ENCODE peak calls at places on chromosome 22, in four cellular contexts. E is CD4-positive, alpha-beta T cell; Y is Caco-2; M is mesothelial cell of epicardium. Q is an unnamed sample.
A peak's percentile ranks its signal among the peaks of the same experiment; 100 is the strongest.

GRCh38 chr22:40348025-40348658 is 1.8 kb downstream of the ADSL start:
- DNase-seq in Y (no peak), E (peak; percentile 65), M (no peak), Q (no peak)

GRCh38 chr22:20393705-20394476 is at the start of gene ZNF74:
- DNase-seq in Y (peak; percentile 88), E (peak; percentile 80), M (peak; percentile 80), Q (peak; percentile 88)

GRCh38 chr22:20469110-20469855 is 26.3 kb downstream of the KLHL22 start:
- DNase-seq in E (no peak), Y (no peak), M (no peak), Q (no peak)

GRCh38 chr22:38467904-38468760 is at the start of gene KDELR3:
- DNase-seq in Y (no peak), M (no peak), E (peak; percentile 20), Q (peak; percentile 56)

GRCh38 chr22:36253523-36254490 is 874 bp downstream of the APOL1 start:
- DNase-seq in M (no peak), E (no peak), Y (no peak), Q (no peak)

GRCh38 chr22:36795633-36796032 is 19.7 kb upstream of the IFT27 start:
- DNase-seq in M (no peak), E (no peak), Y (no peak), Q (no peak)

GRCh38 chr22:35629406-35630234 is 12.5 kb upstream of the MB start:
- DNase-seq in Y (no peak), M (no peak), E (no peak), Q (peak; percentile 84)

GRCh38 chr22:31344369-31345330 is 1.5 kb downstream of the PATZ1 start:
- DNase-seq in Y (no peak), M (no peak), E (peak; percentile 17), Q (peak; percentile 39)

GRCh38 chr22:36358533-36359171 is 29.1 kb downstream of the MYH9 start:
- DNase-seq in Y (no peak), M (no peak), E (no peak), Q (no peak)

GRCh38 chr22:50670513-50670912 is 2.1 kb upstream of the SHANK3 start:
- DNase-seq in M (no peak), Y (no peak), E (no peak), Q (no peak)

GRCh38 chr22:35638408-35638807 is 9.8 kb upstream of the APOL6 start:
- DNase-seq in M (no peak), E (no peak), Y (no peak), Q (peak; percentile 62)

GRCh38 chr22:27534720-27535125 is 266.8 kb downstream of the MN1 start:
- DNase-seq in M (no peak), E (no peak), Y (peak; percentile 39), Q (no peak)

GRCh38 chr22:33461698-33462434 is 403.7 kb upstream of the SYN3 start:
- DNase-seq in Y (no peak), E (no peak), M (no peak), Q (no peak)

GRCh38 chr22:39292561-39293074 is 26.8 kb downstream of the RPL3 start:
- DNase-seq in M (no peak), Y (peak; percentile 82), E (no peak), Q (peak; percentile 90)

GRCh38 chr22:28774378-28774777 is 1.9 kb downstream of the CCDC117 start:
- DNase-seq in M (no peak), Y (no peak), E (no peak), Q (no peak)

GRCh38 chr22:28771195-28771791 is 1.2 kb upstream of the CCDC117 start:
- DNase-seq in E (no peak), Y (no peak), M (no peak), Q (no peak)

GRCh38 chr22:28773461-28773867 is 969 bp downstream of the CCDC117 start:
- DNase-seq in M (no peak), Y (no peak), E (no peak), Q (no peak)

GRCh38 chr22:28769394-28770085 is 3.0 kb upstream of the CCDC117 start:
- DNase-seq in Y (no peak), E (no peak), M (no peak), Q (no peak)

DNA sequence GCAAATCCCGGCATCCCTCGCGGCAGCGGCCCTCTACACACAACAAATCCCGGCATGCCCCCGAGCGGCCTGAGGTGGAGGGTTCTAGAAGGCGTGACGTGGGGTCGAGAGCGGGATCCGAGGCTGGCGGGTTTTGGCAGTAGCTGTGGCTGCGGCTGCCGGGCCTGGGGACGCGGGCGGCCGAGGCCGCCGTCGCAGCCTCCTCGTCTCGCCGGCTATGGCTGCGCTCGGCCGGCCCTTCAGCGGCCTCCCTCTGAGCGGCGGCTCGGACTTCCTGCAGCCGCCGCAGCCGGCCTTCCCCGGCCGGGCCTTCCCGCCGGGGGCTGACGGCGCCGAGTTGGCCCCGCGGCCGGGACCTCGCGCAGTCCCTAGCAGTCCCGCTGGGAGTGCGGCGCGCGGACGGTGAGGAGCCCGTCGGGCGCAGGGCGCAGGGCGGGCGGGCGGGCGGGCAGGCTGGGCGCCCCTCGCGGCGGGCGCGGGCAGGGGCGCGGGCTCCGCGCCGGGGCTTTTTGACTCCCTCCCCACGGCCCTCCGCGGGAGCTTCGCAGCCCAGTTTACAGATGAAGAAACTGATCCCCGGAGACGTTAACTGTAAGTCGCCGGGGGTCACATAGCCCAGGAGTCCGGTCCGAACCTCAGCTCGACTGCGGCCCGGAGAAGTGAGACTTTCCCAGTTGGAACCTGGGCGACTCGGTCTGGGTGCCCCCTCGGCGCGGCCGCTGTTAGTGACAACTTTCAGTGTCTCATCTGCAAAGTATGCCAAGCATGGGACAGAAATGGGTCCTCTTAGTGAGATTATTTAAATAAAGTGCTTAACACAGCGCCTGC is at the start of gene CCDC117:
- DNase-seq in E (peak; percentile 90), Y (peak; percentile 96), M (peak; percentile 83), Q (peak; percentile 95)
- TF ChIP-seq CTCF in E (no peak), Y (peak; percentile 2), M (no peak), Q (no peak)

GRCh38 chr22:23845661-23846469 is 7.1 kb upstream of the DERL3 start:
- DNase-seq in E (no peak), Y (no peak), M (no peak), Q (no peak)

GRCh38 chr22:23850136-23850611 is 7.5 kb upstream of the SLC2A11 start:
- DNase-seq in M (no peak), E (no peak), Y (no peak), Q (no peak)

GRCh38 chr22:23847310-23847920 is 8.6 kb upstream of the DERL3 start:
- DNase-seq in E (no peak), Y (no peak), M (no peak), Q (no peak)

GRCh38 chr22:23849009-23850006 is 8.4 kb upstream of the SLC2A11 start:
- DNase-seq in E (peak; percentile 82), Y (peak; percentile 85), M (peak; percentile 84), Q (peak; percentile 86)

GRCh38 chr22:23847991-23848864 is 9.4 kb upstream of the DERL3 start:
- DNase-seq in M (no peak), Y (no peak), E (no peak), Q (no peak)
- TF ChIP-seq CTCF in M (no peak), Y (no peak), E (no peak), Q (no peak)

DNA sequence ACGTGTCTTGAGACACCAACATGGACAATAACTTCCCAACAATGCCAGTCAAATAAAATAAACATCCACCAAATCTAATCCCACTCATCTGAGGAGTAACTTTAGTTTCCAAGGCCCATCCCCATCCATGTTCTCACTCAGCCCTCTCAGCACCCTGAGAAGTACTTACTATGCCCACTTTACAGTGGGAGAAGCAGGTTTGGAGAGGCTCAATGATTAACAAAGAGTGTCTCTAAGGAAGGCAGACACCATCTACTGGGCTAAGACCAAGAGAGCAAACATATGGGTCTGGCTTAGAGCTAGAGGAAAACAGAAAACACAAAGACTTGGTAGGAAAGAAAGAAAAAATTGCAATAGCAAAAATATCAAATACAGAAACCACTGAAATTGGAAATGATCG is 11.3 kb downstream of the POLDIP3 start:
- DNase-seq in Y (no peak), M (no peak), E (no peak), Q (no peak)
- TF ChIP-seq CTCF in Y (no peak), M (no peak), E (no peak), Q (no peak)

DNA sequence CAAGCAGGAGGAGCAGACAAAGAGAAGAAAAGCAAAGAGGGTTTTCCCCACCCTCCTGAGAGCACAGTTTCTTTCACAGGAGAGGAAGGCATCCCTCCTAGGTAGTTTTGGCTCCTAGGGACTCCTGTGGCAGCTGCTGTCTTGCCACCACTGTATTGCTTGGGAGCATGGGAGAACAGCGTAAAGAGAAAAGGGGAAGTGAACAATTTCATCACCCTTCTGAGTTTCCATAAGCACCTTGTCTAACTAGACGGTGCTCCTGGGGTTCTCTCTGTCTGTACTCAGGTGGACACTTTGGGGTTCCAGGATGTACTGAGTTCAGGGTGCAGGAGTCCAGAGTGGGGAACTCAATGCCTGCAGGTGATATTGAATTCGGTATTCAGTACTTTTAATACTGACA is 1430.5 kb downstream of the TBC1D22A start:
- DNase-seq in Y (no peak), M (no peak), E (no peak), Q (no peak)
- TF ChIP-seq CTCF in Y (no peak), M (no peak), E (no peak), Q (no peak)

DNA sequence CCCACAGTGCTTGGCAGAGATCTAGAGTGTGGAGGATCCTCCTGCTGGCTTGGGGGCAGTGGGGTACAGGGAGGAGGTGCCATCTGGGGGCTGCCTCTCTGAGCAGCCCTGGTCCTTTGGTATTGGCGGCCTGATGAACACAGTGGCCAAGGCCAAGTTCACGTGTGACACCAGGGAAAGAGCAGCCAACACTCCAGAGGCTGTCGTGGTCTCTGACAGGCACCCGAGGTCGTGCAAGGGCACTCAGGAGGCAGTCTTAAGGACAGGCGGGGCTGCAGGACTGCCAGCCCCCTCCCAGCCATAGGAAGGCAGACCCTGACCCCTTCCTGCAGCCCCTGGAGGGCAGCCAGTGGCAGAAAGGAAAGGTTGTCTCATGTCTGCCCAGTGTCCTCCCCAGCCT is 30.7 kb downstream of the PHF21B start:
- DNase-seq in M (no peak), Y (no peak), E (no peak), Q (no peak)
- TF ChIP-seq CTCF in M (no peak), Y (no peak), E (no peak), Q (no peak)

GRCh38 chr22:46038174-46038487 is 61.2 kb upstream of the WNT7B start:
- DNase-seq in Y (no peak), M (no peak), E (no peak), Q (no peak)

GRCh38 chr22:46035380-46035741 is 58.4 kb upstream of the WNT7B start:
- DNase-seq in E (no peak), M (no peak), Y (no peak), Q (no peak)

GRCh38 chr22:46035742-46036557 is 59.0 kb upstream of the WNT7B start:
- DNase-seq in E (peak; percentile 100), M (peak; percentile 100), Y (peak; percentile 98), Q (peak; percentile 100)

GRCh38 chr22:46038516-46039430 is 61.8 kb upstream of the WNT7B start:
- DNase-seq in E (no peak), M (no peak), Y (no peak), Q (no peak)

GRCh38 chr22:46036558-46037408 is 59.8 kb upstream of the WNT7B start:
- DNase-seq in M (no peak), E (peak; percentile 48), Y (peak; percentile 52), Q (no peak)
- TF ChIP-seq CTCF in M (no peak), E (peak; percentile 60), Y (peak; percentile 53), Q (no peak)

DNA sequence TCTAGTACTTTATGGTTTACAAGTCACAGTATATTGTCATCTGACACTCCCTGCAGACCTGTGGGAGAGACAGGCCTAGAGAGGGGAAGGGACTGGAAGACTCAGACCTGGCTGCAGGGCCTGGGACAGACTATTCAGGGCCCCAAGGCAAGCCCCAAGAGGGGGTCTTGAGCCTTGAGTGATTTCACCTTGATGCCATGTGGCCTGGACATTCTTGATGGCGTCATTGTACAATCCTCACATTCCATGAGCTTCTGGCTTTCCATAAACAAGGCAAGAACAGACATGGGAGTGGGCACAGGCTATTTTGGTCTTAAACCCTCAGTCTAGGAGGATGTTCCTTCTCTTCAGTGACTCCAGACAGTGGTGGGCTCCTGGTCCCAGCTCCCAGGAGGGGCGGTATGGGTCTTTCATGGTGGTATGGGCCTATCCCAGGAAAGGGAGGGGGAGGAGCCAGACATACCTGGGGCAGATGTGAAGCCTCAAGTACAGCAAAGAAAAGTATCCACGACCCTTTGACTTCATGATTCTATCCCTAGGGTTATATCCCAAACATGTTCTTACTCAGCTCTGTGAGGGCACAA is 1.8 kb upstream of the TBC1D10A start:
- DNase-seq in Y (no peak), M (no peak), E (no peak), Q (no peak)
- TF ChIP-seq CTCF in Y (no peak), M (no peak), E (no peak), Q (no peak)

Q was measured in lung.